ENCODE peak calls at places on chromosome 12, in eight cellular contexts. One of them, this sample, is unnamed.

GRCh38 chr12:68462799-68463198 is 130.6 kb upstream of the MDM1 start:
- DNase-seq in tibial nerve: no peak
- DNase-seq in GM13976: no peak
- DNase-seq in fibroblast of villous mesenchyme: no peak
- DNase-seq in upper lobe of right lung: no peak
- DNase-seq in brain microvascular endothelial cell: no peak
- DNase-seq in astrocyte of the spinal cord: no peak
- DNase-seq in AG09309: no peak
- DNase-seq in this sample: no peak

GRCh38 chr12:24856541-24856940 is 92.4 kb downstream of the BCAT1 start:
- DNase-seq in tibial nerve: no peak
- DNase-seq in GM13976: no peak
- DNase-seq in fibroblast of villous mesenchyme: no peak
- DNase-seq in upper lobe of right lung: no peak
- DNase-seq in brain microvascular endothelial cell: no peak
- DNase-seq in astrocyte of the spinal cord: no peak
- DNase-seq in AG09309: no peak
- DNase-seq in this sample: no peak

GRCh38 chr12:5432011-5432400 is at the start of gene NTF3:
- DNase-seq in tibial nerve: no peak
- DNase-seq in GM13976: peak
- DNase-seq in fibroblast of villous mesenchyme: peak
- DNase-seq in upper lobe of right lung: no peak
- DNase-seq in brain microvascular endothelial cell: no peak
- DNase-seq in astrocyte of the spinal cord: no peak
- DNase-seq in AG09309: no peak
- DNase-seq in this sample: no peak

GRCh38 chr12:17204289-17205054 is 598.5 kb upstream of the LMO3 start:
- DNase-seq in tibial nerve: no peak
- DNase-seq in GM13976: no peak
- DNase-seq in fibroblast of villous mesenchyme: no peak
- DNase-seq in upper lobe of right lung: no peak
- DNase-seq in brain microvascular endothelial cell: no peak
- DNase-seq in astrocyte of the spinal cord: no peak
- DNase-seq in AG09309: no peak
- DNase-seq in this sample: no peak

GRCh38 chr12:31740618-31741017 is 11.8 kb upstream of the AMN1 start:
- DNase-seq in tibial nerve: no peak
- DNase-seq in GM13976: no peak
- DNase-seq in fibroblast of villous mesenchyme: no peak
- DNase-seq in upper lobe of right lung: no peak
- DNase-seq in brain microvascular endothelial cell: no peak
- DNase-seq in astrocyte of the spinal cord: no peak
- DNase-seq in AG09309: no peak
- DNase-seq in this sample: no peak

GRCh38 chr12:34406228-34406995 is 384.1 kb downstream of the ALG10 start:
- DNase-seq in tibial nerve: no peak
- DNase-seq in GM13976: peak
- DNase-seq in fibroblast of villous mesenchyme: no peak
- DNase-seq in upper lobe of right lung: peak
- DNase-seq in brain microvascular endothelial cell: no peak
- DNase-seq in astrocyte of the spinal cord: no peak
- DNase-seq in AG09309: no peak
- DNase-seq in this sample: no peak

GRCh38 chr12:98238513-98238912 is 276.9 kb upstream of the TMPO start:
- DNase-seq in tibial nerve: no peak
- DNase-seq in GM13976: no peak
- DNase-seq in fibroblast of villous mesenchyme: peak
- DNase-seq in upper lobe of right lung: no peak
- DNase-seq in brain microvascular endothelial cell: no peak
- DNase-seq in astrocyte of the spinal cord: peak
- DNase-seq in AG09309: peak
- DNase-seq in this sample: no peak

GRCh38 chr12:38771871-38772270 is 133.5 kb downstream of the CPNE8 start:
- DNase-seq in tibial nerve: no peak
- DNase-seq in GM13976: no peak
- DNase-seq in fibroblast of villous mesenchyme: peak
- DNase-seq in upper lobe of right lung: no peak
- DNase-seq in brain microvascular endothelial cell: no peak
- DNase-seq in astrocyte of the spinal cord: no peak
- DNase-seq in AG09309: no peak
- DNase-seq in this sample: no peak

GRCh38 chr12:82359115-82359478 is 768 bp downstream of the METTL25 start:
- DNase-seq in tibial nerve: no peak
- DNase-seq in GM13976: no peak
- DNase-seq in fibroblast of villous mesenchyme: peak
- DNase-seq in upper lobe of right lung: no peak
- DNase-seq in brain microvascular endothelial cell: no peak
- DNase-seq in astrocyte of the spinal cord: no peak
- DNase-seq in AG09309: no peak
- DNase-seq in this sample: peak

GRCh38 chr12:114664661-114665320 is 19.2 kb downstream of the TBX3 start:
- DNase-seq in tibial nerve: no peak
- DNase-seq in GM13976: no peak
- DNase-seq in fibroblast of villous mesenchyme: no peak
- DNase-seq in upper lobe of right lung: no peak
- DNase-seq in brain microvascular endothelial cell: no peak
- DNase-seq in astrocyte of the spinal cord: no peak
- DNase-seq in AG09309: no peak
- DNase-seq in this sample: no peak

DNA sequence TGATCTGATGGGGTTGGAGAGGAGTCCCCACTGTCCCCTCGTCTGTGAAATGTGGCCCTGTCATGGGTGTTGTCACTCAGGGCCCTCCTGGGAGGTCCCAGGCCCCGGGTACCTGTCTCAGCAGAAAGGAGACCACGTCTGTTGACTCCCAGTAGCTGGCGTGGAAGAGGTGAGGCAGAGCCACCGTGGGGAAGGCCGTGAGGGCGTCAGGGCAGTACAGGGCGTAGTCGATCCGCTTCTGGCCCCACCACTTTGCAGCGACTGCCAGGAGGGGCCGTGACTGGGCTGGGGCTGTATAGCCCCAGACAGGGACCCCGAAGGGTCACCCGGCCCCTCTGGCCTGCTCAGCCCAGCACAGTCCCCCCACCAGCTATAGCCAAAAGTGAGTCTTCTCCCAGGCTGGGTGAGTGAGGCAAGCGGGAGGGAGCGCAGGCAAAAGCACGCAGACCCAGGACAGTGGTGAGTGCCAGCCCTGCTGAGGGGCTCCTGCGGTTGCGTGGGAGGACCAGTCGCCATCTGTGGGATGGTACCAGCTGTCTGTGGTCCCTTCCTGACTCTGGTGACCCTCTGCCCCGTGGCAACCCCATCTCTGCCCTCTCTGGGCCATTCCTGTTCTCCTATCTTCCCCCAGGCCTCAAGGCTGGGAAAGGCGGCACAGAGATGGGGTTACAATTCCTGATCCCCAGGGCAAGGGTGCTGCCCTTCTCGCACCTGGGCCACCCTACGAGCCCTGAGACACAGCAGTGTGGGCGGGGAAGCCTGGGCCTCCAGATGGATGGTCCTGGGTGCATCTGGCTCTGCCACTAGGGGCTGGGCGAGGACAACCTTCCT is 8.3 kb downstream of the ARL6IP4 start:
- DNase-seq in tibial nerve: no peak
- DNase-seq in GM13976: no peak
- DNase-seq in fibroblast of villous mesenchyme: no peak
- DNase-seq in upper lobe of right lung: no peak
- DNase-seq in brain microvascular endothelial cell: no peak
- DNase-seq in astrocyte of the spinal cord: no peak
- DNase-seq in AG09309: no peak
- DNase-seq in this sample: no peak
- TF ChIP-seq CTCF in tibial nerve: no peak
- TF ChIP-seq CTCF in GM13976: no peak
- TF ChIP-seq CTCF in fibroblast of villous mesenchyme: no peak
- TF ChIP-seq CTCF in upper lobe of right lung: no peak
- TF ChIP-seq CTCF in brain microvascular endothelial cell: peak
- TF ChIP-seq CTCF in astrocyte of the spinal cord: no peak
- TF ChIP-seq CTCF in AG09309: no peak
- TF ChIP-seq CTCF in this sample: no peak

GRCh38 chr12:71220295-71220694 is 62.5 kb upstream of the TSPAN8 start:
- DNase-seq in tibial nerve: no peak
- DNase-seq in GM13976: no peak
- DNase-seq in fibroblast of villous mesenchyme: no peak
- DNase-seq in upper lobe of right lung: no peak
- DNase-seq in brain microvascular endothelial cell: no peak
- DNase-seq in astrocyte of the spinal cord: no peak
- DNase-seq in AG09309: no peak
- DNase-seq in this sample: no peak

GRCh38 chr12:71219224-71219623 is 61.4 kb upstream of the TSPAN8 start:
- DNase-seq in tibial nerve: no peak
- DNase-seq in GM13976: no peak
- DNase-seq in fibroblast of villous mesenchyme: no peak
- DNase-seq in upper lobe of right lung: no peak
- DNase-seq in brain microvascular endothelial cell: no peak
- DNase-seq in astrocyte of the spinal cord: no peak
- DNase-seq in AG09309: no peak
- DNase-seq in this sample: no peak

GRCh38 chr12:71214511-71215285 is 56.9 kb upstream of the TSPAN8 start:
- DNase-seq in tibial nerve: no peak
- DNase-seq in GM13976: no peak
- DNase-seq in fibroblast of villous mesenchyme: no peak
- DNase-seq in upper lobe of right lung: no peak
- DNase-seq in brain microvascular endothelial cell: no peak
- DNase-seq in astrocyte of the spinal cord: no peak
- DNase-seq in AG09309: no peak
- DNase-seq in this sample: peak

DNA sequence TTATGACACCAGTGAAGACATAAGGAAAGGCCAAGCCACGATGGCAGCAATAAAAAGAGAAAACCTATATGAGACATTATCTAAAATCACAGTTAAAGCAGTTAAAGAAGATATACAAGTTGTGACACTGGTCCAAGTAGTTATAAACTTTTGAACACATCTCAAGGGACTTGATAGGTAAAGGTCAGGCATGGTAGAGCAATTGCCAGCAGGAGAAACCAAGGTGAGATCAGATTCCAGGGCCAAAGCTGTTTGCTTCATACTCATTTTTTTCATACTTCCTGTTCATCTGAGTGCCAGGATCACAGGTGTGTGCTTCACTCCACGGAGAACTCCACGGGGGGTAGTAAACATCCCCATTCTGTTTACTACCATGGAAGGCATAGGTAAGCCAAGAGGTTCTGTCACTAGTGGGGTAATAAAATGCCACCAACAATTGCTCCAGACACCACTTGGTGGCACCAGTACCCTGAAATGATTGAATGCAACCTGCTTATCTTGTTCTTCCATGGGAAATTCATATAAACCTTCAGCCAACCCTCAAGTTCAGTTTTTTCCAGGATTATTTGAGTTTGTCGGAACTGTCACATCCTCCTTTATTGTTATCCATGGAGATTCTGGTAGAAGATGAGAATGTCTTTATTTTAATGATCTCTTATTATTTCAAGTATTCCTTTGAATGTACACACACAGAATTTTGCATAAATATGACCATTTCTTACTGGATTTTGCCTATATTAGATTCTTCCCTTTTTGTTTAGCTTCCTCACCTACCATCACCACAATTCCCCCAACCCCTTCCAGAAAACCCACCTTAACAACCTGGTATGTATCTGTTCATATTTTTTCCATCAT is 59.2 kb upstream of the TSPAN8 start:
- DNase-seq in tibial nerve: peak
- DNase-seq in GM13976: no peak
- DNase-seq in fibroblast of villous mesenchyme: peak
- DNase-seq in upper lobe of right lung: no peak
- DNase-seq in brain microvascular endothelial cell: peak
- DNase-seq in astrocyte of the spinal cord: peak
- DNase-seq in AG09309: peak
- DNase-seq in this sample: peak
- TF ChIP-seq CTCF in tibial nerve: peak
- TF ChIP-seq CTCF in GM13976: no peak
- TF ChIP-seq CTCF in fibroblast of villous mesenchyme: peak
- TF ChIP-seq CTCF in upper lobe of right lung: peak
- TF ChIP-seq CTCF in brain microvascular endothelial cell: peak
- TF ChIP-seq CTCF in astrocyte of the spinal cord: peak
- TF ChIP-seq CTCF in AG09309: peak
- TF ChIP-seq CTCF in this sample: peak

GRCh38 chr12:118714500-118714899 is 266.8 kb upstream of the SRRM4 start:
- DNase-seq in tibial nerve: no peak
- DNase-seq in GM13976: no peak
- DNase-seq in fibroblast of villous mesenchyme: no peak
- DNase-seq in upper lobe of right lung: no peak
- DNase-seq in brain microvascular endothelial cell: no peak
- DNase-seq in astrocyte of the spinal cord: no peak
- DNase-seq in AG09309: no peak
- DNase-seq in this sample: no peak

GRCh38 chr12:118715647-118716046 is 265.7 kb upstream of the SRRM4 start:
- DNase-seq in tibial nerve: no peak
- DNase-seq in GM13976: no peak
- DNase-seq in fibroblast of villous mesenchyme: no peak
- DNase-seq in upper lobe of right lung: no peak
- DNase-seq in brain microvascular endothelial cell: no peak
- DNase-seq in astrocyte of the spinal cord: no peak
- DNase-seq in AG09309: no peak
- DNase-seq in this sample: no peak

GRCh38 chr12:118711185-118711584 is 270.2 kb upstream of the SRRM4 start:
- DNase-seq in tibial nerve: no peak
- DNase-seq in GM13976: no peak
- DNase-seq in fibroblast of villous mesenchyme: no peak
- DNase-seq in upper lobe of right lung: no peak
- DNase-seq in brain microvascular endothelial cell: no peak
- DNase-seq in astrocyte of the spinal cord: no peak
- DNase-seq in AG09309: no peak
- DNase-seq in this sample: no peak

GRCh38 chr12:118714051-118714460 is 267.3 kb upstream of the SRRM4 start:
- DNase-seq in tibial nerve: no peak
- DNase-seq in GM13976: peak
- DNase-seq in fibroblast of villous mesenchyme: no peak
- DNase-seq in upper lobe of right lung: no peak
- DNase-seq in brain microvascular endothelial cell: no peak
- DNase-seq in astrocyte of the spinal cord: no peak
- DNase-seq in AG09309: no peak
- DNase-seq in this sample: peak
- TF ChIP-seq CTCF in tibial nerve: no peak
- TF ChIP-seq CTCF in GM13976: peak
- TF ChIP-seq CTCF in fibroblast of villous mesenchyme: no peak
- TF ChIP-seq CTCF in upper lobe of right lung: peak
- TF ChIP-seq CTCF in brain microvascular endothelial cell: peak
- TF ChIP-seq CTCF in astrocyte of the spinal cord: no peak
- TF ChIP-seq CTCF in AG09309: no peak
- TF ChIP-seq CTCF in this sample: peak

DNA sequence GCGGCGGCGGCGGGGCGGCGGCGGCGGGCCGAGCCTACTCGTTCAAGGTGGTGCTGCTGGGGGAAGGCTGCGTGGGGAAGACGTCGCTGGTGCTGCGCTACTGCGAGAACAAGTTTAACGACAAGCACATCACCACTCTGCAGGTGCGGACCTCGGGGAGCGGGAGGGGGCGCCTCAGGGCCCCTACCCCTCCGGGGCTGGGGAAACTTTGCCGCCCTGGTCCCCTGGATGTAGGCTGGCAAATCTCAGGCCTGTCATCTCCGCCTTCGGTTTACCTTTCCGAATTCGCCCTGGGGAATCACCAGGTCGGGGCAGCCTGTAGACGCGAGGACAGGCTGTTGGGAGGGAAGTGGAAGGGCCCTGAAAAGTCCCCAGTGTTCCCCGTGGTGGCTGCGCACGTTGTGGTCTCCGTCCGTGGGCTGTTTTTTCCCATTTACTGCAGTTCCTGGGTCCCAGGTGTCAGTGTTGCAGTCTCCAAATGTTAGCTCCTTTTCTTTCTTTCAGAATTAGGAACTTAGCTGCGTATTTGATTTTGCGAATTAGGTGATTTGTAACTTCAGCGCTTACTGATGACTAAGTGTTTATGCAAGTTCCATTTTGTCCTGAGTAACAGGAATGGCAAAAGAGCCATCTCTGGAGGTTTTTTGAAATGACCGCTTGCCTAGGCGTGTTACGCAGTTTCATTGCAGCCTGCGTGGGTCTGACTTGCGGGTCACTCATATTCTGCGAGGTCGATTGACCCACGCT is 656 bp downstream of the RAB21 start:
- DNase-seq in tibial nerve: peak
- DNase-seq in GM13976: peak
- DNase-seq in fibroblast of villous mesenchyme: peak
- DNase-seq in upper lobe of right lung: peak
- DNase-seq in brain microvascular endothelial cell: peak
- DNase-seq in astrocyte of the spinal cord: peak
- DNase-seq in AG09309: no peak
- DNase-seq in this sample: peak
- TF ChIP-seq CTCF in tibial nerve: no peak
- TF ChIP-seq CTCF in GM13976: no peak
- TF ChIP-seq CTCF in fibroblast of villous mesenchyme: no peak
- TF ChIP-seq CTCF in upper lobe of right lung: no peak
- TF ChIP-seq CTCF in brain microvascular endothelial cell: no peak
- TF ChIP-seq CTCF in astrocyte of the spinal cord: no peak
- TF ChIP-seq CTCF in AG09309: no peak
- TF ChIP-seq CTCF in this sample: no peak